ENCODE peak calls at places on chromosomes 3 and 15, in seven cellular contexts. One of them, this sample, is unnamed. For H3K4me1, the result is how much of the 10 kb centered on the place peaks cover.

GRCh38 chr3:71160800-71161546 is 422.6 kb downstream of the FOXP1 start:
- DNase-seq in hepatocyte: no peak
- DNase-seq in left ventricle myocardium inferior: no peak
- DNase-seq in OCI-LY7: peak
- DNase-seq in psoas muscle: no peak
- DNase-seq in uterus: no peak
- DNase-seq in astrocyte: peak
- DNase-seq in this sample: no peak

GRCh38 chr3:11634974-11635612 is 8.6 kb downstream of the VGLL4 start:
- DNase-seq in OCI-LY7: no peak
- DNase-seq in psoas muscle: no peak
- DNase-seq in hepatocyte: no peak
- DNase-seq in uterus: no peak
- DNase-seq in left ventricle myocardium inferior: no peak
- DNase-seq in astrocyte: no peak
- DNase-seq in this sample: no peak

GRCh38 chr3:16249336-16249735 is 15.4 kb downstream of the DPH3 start:
- DNase-seq in psoas muscle: no peak
- DNase-seq in astrocyte: no peak
- DNase-seq in hepatocyte: no peak
- DNase-seq in uterus: no peak
- DNase-seq in left ventricle myocardium inferior: no peak
- DNase-seq in OCI-LY7: peak
- DNase-seq in this sample: no peak

GRCh38 chr3:150870406-150870805 is 34.8 kb downstream of the MINDY4B start:
- DNase-seq in hepatocyte: no peak
- DNase-seq in left ventricle myocardium inferior: no peak
- DNase-seq in uterus: no peak
- DNase-seq in OCI-LY7: no peak
- DNase-seq in astrocyte: peak
- DNase-seq in psoas muscle: no peak
- DNase-seq in this sample: no peak

GRCh38 chr3:115100172-115100571 is 46.9 kb downstream of the ZBTB20 start:
- DNase-seq in uterus: no peak
- DNase-seq in astrocyte: peak
- DNase-seq in psoas muscle: no peak
- DNase-seq in hepatocyte: peak
- DNase-seq in left ventricle myocardium inferior: no peak
- DNase-seq in OCI-LY7: peak
- DNase-seq in this sample: no peak

GRCh38 chr15:43777293-43777819 is 590 bp upstream of the ELL3 start:
- DNase-seq in psoas muscle: peak
- DNase-seq in OCI-LY7: peak
- DNase-seq in uterus: peak
- DNase-seq in astrocyte: peak
- DNase-seq in hepatocyte: peak
- DNase-seq in left ventricle myocardium inferior: peak
- DNase-seq in this sample: peak

GRCh38 chr15:31256385-31257265 is 70.0 kb upstream of the KLF13 start:
- DNase-seq in OCI-LY7: no peak
- DNase-seq in left ventricle myocardium inferior: no peak
- DNase-seq in hepatocyte: no peak
- DNase-seq in psoas muscle: no peak
- DNase-seq in uterus: no peak
- DNase-seq in astrocyte: no peak
- DNase-seq in this sample: no peak

GRCh38 chr3:25910997-25911396 is 121.1 kb downstream of the OXSM start:
- DNase-seq in astrocyte: no peak
- DNase-seq in OCI-LY7: peak
- DNase-seq in hepatocyte: peak
- DNase-seq in psoas muscle: no peak
- DNase-seq in left ventricle myocardium inferior: no peak
- DNase-seq in uterus: no peak
- DNase-seq in this sample: no peak

GRCh38 chr15:90607361-90607760 is 77.6 kb downstream of the CRTC3 start:
- DNase-seq in psoas muscle: no peak
- DNase-seq in hepatocyte: no peak
- DNase-seq in astrocyte: no peak
- DNase-seq in uterus: no peak
- DNase-seq in OCI-LY7: no peak
- DNase-seq in left ventricle myocardium inferior: no peak
- DNase-seq in this sample: no peak

GRCh38 chr3:182027366-182027765 is 315.6 kb downstream of the SOX2 start:
- DNase-seq in OCI-LY7: no peak
- DNase-seq in psoas muscle: no peak
- DNase-seq in uterus: no peak
- DNase-seq in left ventricle myocardium inferior: no peak
- DNase-seq in hepatocyte: no peak
- DNase-seq in astrocyte: peak
- DNase-seq in this sample: no peak

GRCh38 chr3:87390821-87391220 is 114.4 kb upstream of the POU1F1 start:
- DNase-seq in OCI-LY7: peak
- DNase-seq in uterus: no peak
- DNase-seq in astrocyte: no peak
- DNase-seq in hepatocyte: no peak
- DNase-seq in left ventricle myocardium inferior: no peak
- DNase-seq in psoas muscle: no peak
- DNase-seq in this sample: no peak

GRCh38 chr3:124802702-124803101 is 72.5 kb downstream of the UMPS start:
- DNase-seq in OCI-LY7: no peak
- DNase-seq in psoas muscle: no peak
- DNase-seq in left ventricle myocardium inferior: no peak
- DNase-seq in hepatocyte: no peak
- DNase-seq in astrocyte: no peak
- DNase-seq in uterus: no peak
- DNase-seq in this sample: no peak

GRCh38 chr3:70603103-70603502 is 290.7 kb upstream of the MDFIC2 start:
- DNase-seq in uterus: no peak
- DNase-seq in hepatocyte: no peak
- DNase-seq in OCI-LY7: no peak
- DNase-seq in left ventricle myocardium inferior: no peak
- DNase-seq in psoas muscle: no peak
- DNase-seq in astrocyte: no peak
- DNase-seq in this sample: no peak

GRCh38 chr15:55279746-55280351 is 9.8 kb downstream of the RAB27A start:
- DNase-seq in psoas muscle: no peak
- DNase-seq in OCI-LY7: no peak
- DNase-seq in astrocyte: peak
- DNase-seq in left ventricle myocardium inferior: no peak
- DNase-seq in uterus: no peak
- DNase-seq in hepatocyte: peak
- DNase-seq in this sample: no peak

GRCh38 chr3:21117397-21117796 is 633.6 kb downstream of the ZNF385D start:
- DNase-seq in OCI-LY7: no peak
- DNase-seq in hepatocyte: no peak
- DNase-seq in psoas muscle: no peak
- DNase-seq in astrocyte: no peak
- DNase-seq in left ventricle myocardium inferior: no peak
- DNase-seq in uterus: no peak
- DNase-seq in this sample: no peak

DNA sequence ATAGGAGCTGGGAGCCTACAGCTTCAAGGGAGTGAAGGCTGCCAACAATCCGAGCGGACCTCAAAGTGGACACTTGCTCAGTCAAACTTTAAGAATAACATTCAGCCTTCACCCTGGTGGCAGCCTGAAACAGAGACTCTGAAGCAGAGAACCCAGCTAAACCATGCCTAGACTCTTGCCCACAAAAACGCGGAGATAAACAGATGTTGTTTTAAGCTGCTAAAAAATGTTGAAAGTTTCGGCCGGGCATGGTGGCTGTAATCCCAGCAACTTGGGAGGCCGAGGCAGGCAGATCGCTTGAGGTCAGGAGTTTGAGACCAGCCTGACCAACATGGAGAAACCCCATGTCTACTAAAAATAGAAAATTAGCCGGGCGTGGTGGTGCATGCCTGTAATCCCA is 29.8 kb upstream of the TRIM59 start:
- DNase-seq in astrocyte: no peak
- DNase-seq in hepatocyte: no peak
- DNase-seq in left ventricle myocardium inferior: no peak
- DNase-seq in uterus: no peak
- DNase-seq in OCI-LY7: no peak
- DNase-seq in psoas muscle: no peak
- DNase-seq in this sample: no peak
- H3K4me1 ChIP-seq in astrocyte: under half
- H3K4me1 ChIP-seq in hepatocyte: under half
- H3K4me1 ChIP-seq in left ventricle myocardium inferior: under half
- H3K4me1 ChIP-seq in uterus: under half
- H3K4me1 ChIP-seq in OCI-LY7: under half
- H3K4me1 ChIP-seq in psoas muscle: under half
- H3K4me1 ChIP-seq in this sample: under half

DNA sequence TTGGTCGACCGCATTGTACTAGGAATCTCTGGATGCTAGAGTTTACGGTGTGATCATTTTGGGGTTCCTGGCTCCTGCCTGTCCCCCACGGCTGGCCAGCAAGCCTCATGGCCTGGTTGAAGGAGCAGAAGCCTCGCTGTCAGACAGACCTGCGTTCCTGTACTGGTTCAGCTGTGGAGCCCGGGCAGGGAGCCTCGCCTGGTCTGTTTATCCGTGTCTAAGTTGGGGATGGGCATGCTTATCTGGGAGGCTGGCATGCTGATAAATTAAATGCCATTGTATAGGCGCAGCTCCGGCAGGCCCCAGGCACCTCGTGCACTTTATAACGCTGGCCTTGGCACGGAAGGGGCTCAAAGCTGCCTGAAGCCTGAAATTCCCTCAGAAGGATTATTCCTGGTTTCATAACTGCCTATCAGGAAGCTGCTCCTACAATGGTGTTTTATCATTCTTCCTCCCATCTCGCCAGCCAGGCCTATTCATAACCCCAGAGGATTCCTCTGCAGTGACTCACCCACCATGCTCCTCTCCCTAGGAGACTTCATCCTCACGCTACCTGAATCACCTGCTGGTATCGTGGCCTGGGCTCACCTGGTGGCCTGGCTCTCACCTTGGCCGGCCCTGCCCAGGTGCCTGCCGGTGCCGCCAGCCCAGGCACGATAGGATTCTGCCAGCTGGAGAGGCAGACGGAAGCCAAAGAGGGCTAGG is 110.9 kb downstream of the ASB7 start:
- DNase-seq in left ventricle myocardium inferior: no peak
- DNase-seq in OCI-LY7: no peak
- DNase-seq in uterus: peak
- DNase-seq in psoas muscle: no peak
- DNase-seq in astrocyte: peak
- DNase-seq in hepatocyte: peak
- DNase-seq in this sample: no peak
- H3K4me3 ChIP-seq in left ventricle myocardium inferior: no peak
- H3K4me3 ChIP-seq in OCI-LY7: no peak
- H3K4me3 ChIP-seq in uterus: no peak
- H3K4me3 ChIP-seq in psoas muscle: no peak
- H3K4me3 ChIP-seq in astrocyte: no peak
- H3K4me3 ChIP-seq in hepatocyte: no peak
- H3K4me3 ChIP-seq in this sample: no peak

GRCh38 chr3:107208100-107208499 is 169.1 kb upstream of the CCDC54 start:
- DNase-seq in astrocyte: peak
- DNase-seq in hepatocyte: peak
- DNase-seq in uterus: peak
- DNase-seq in OCI-LY7: no peak
- DNase-seq in psoas muscle: no peak
- DNase-seq in left ventricle myocardium inferior: no peak
- DNase-seq in this sample: peak
- H3K4me1 ChIP-seq in astrocyte: under half
- H3K4me1 ChIP-seq in hepatocyte: under half
- H3K4me1 ChIP-seq in uterus: under half
- H3K4me1 ChIP-seq in OCI-LY7: under half
- H3K4me1 ChIP-seq in psoas muscle: under half
- H3K4me1 ChIP-seq in left ventricle myocardium inferior: half or more
- H3K4me1 ChIP-seq in this sample: half or more

DNA sequence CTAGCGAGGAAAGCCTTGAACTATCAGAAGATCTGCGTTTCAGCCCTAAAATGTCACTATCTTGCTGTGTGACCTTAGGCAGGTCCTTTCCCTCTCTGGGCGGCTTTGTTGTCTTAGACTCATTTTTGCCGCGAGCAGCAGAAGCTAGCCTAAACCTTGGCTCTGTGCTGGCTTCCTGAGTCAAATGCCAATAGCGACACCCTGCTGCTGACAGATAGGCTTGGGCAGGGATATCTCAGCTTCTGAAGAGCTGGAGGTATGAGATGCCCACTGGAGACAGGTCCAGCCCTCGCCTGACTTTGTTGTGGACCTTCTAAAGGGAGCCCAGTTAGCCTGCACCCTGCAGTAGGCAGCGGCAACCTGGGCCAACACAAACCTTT is 1.3 kb downstream of the ADAMTSL3 start:
- DNase-seq in OCI-LY7: no peak
- DNase-seq in astrocyte: no peak
- DNase-seq in psoas muscle: no peak
- DNase-seq in hepatocyte: no peak
- DNase-seq in uterus: no peak
- DNase-seq in left ventricle myocardium inferior: no peak
- DNase-seq in this sample: no peak
- H3K4me3 ChIP-seq in OCI-LY7: no peak
- H3K4me3 ChIP-seq in astrocyte: no peak
- H3K4me3 ChIP-seq in psoas muscle: peak
- H3K4me3 ChIP-seq in hepatocyte: no peak
- H3K4me3 ChIP-seq in uterus: peak
- H3K4me3 ChIP-seq in left ventricle myocardium inferior: peak
- H3K4me3 ChIP-seq in this sample: no peak

GRCh38 chr3:37892917-37893595 is 31.4 kb downstream of the CTDSPL start:
- DNase-seq in left ventricle myocardium inferior: peak
- DNase-seq in OCI-LY7: no peak
- DNase-seq in hepatocyte: peak
- DNase-seq in uterus: no peak
- DNase-seq in astrocyte: no peak
- DNase-seq in psoas muscle: peak
- DNase-seq in this sample: peak

GRCh38 chr3:37891227-37891626 is 29.5 kb downstream of the CTDSPL start:
- DNase-seq in psoas muscle: no peak
- DNase-seq in astrocyte: no peak
- DNase-seq in hepatocyte: no peak
- DNase-seq in OCI-LY7: peak
- DNase-seq in uterus: no peak
- DNase-seq in left ventricle myocardium inferior: no peak
- DNase-seq in this sample: no peak

GRCh38 chr3:37887062-37887461 is 25.4 kb downstream of the CTDSPL start:
- DNase-seq in left ventricle myocardium inferior: no peak
- DNase-seq in astrocyte: no peak
- DNase-seq in uterus: no peak
- DNase-seq in psoas muscle: no peak
- DNase-seq in hepatocyte: no peak
- DNase-seq in OCI-LY7: no peak
- DNase-seq in this sample: no peak

GRCh38 chr3:37887824-37888223 is 26.1 kb downstream of the CTDSPL start:
- DNase-seq in psoas muscle: no peak
- DNase-seq in left ventricle myocardium inferior: no peak
- DNase-seq in OCI-LY7: no peak
- DNase-seq in hepatocyte: no peak
- DNase-seq in astrocyte: no peak
- DNase-seq in uterus: no peak
- DNase-seq in this sample: no peak

DNA sequence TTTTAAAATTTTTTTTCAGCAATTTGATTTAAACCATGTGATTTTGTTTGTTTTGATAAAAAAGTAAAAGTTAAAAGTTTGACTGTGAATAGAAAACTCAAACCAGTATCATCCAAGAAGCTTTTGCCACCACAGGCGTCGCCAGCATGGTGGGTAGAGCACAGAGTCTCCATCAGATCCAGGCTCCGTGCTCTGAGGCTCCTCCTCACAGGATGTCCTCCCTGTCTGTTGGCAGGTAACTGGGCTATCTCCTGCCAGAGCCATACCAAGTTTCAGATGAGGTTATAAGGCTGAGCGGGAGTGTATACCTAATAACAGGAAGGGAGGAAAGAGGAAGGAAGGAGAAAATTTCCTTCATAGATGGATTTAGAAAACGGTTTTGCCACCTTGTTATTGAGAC is 28.8 kb downstream of the CTDSPL start:
- DNase-seq in psoas muscle: no peak
- DNase-seq in astrocyte: no peak
- DNase-seq in OCI-LY7: no peak
- DNase-seq in hepatocyte: no peak
- DNase-seq in left ventricle myocardium inferior: no peak
- DNase-seq in uterus: no peak
- DNase-seq in this sample: no peak
- H3K4me1 ChIP-seq in psoas muscle: under half
- H3K4me1 ChIP-seq in astrocyte: under half
- H3K4me1 ChIP-seq in OCI-LY7: under half
- H3K4me1 ChIP-seq in hepatocyte: under half
- H3K4me1 ChIP-seq in left ventricle myocardium inferior: half or more
- H3K4me1 ChIP-seq in uterus: under half
- H3K4me1 ChIP-seq in this sample: under half